ENCODE peak calls at places on chromosomes 11 and 22, in seven cellular contexts. J, D, M, P, W, C and H are unnamed samples.

GRCh38 chr11:44372989-44373388 is 63.0 kb upstream of the ALX4 start:
- DNase-seq in J (peak), D (no peak), M (no peak), P (no peak), W (no peak), C (peak), H (no peak)

GRCh38 chr11:33620423-33621120 is 80.1 kb downstream of the C11orf91 start:
- DNase-seq in J (no peak), D (no peak), M (no peak), P (peak), W (no peak), C (no peak), H (no peak)

GRCh38 chr11:1783725-1784529 is 20.2 kb upstream of the CTSD start:
- DNase-seq in J (no peak), D (no peak), M (no peak), P (no peak), W (no peak), C (no peak), H (no peak)

GRCh38 chr22:27879923-27880322 is 39.1 kb downstream of the PITPNB start:
- DNase-seq in J (peak), D (no peak), M (peak), P (peak), W (no peak), C (peak), H (no peak)

GRCh38 chr11:11865449-11865848 is 23.7 kb downstream of the USP47 start:
- DNase-seq in J (no peak), D (no peak), M (no peak), P (no peak), W (no peak), C (no peak), H (no peak)

GRCh38 chr11:117733311-117733710 is 63.7 kb downstream of the DSCAML1 start:
- DNase-seq in J (no peak), D (no peak), M (peak), P (no peak), W (no peak), C (no peak), H (no peak)

GRCh38 chr22:46443850-46444389 is 93.5 kb downstream of the CELSR1 start:
- DNase-seq in J (peak), D (no peak), M (no peak), P (no peak), W (no peak), C (no peak), H (peak)

GRCh38 chr11:14422052-14422813 is 63.2 kb upstream of the RRAS2 start:
- DNase-seq in J (peak), D (peak), M (no peak), P (peak), W (peak), C (peak), H (peak)

GRCh38 chr11:117912497-117912896 is 16.7 kb downstream of the TMPRSS13 start:
- DNase-seq in J (no peak), D (peak), M (no peak), P (no peak), W (no peak), C (no peak), H (no peak)

GRCh38 chr22:17164392-17165024 is 5.4 kb upstream of the HDHD5 start:
- DNase-seq in J (peak), D (no peak), M (no peak), P (no peak), W (no peak), C (peak), H (no peak)

GRCh38 chr22:31394326-31394725 is 5.1 kb upstream of the DRG1 start:
- DNase-seq in J (no peak), D (no peak), M (no peak), P (no peak), W (no peak), C (no peak), H (no peak)

GRCh38 chr11:56852131-56852530 is 103.6 kb upstream of the OR9G4 start:
- DNase-seq in J (no peak), D (no peak), M (no peak), P (no peak), W (no peak), C (no peak), H (no peak)

GRCh38 chr11:17812286-17813187 is 78.0 kb downstream of the KCNC1 start:
- DNase-seq in J (no peak), D (no peak), M (no peak), P (no peak), W (no peak), C (no peak), H (peak)

GRCh38 chr11:76172583-76172982 is 33.7 kb downstream of the WNT11 start:
- DNase-seq in J (no peak), D (no peak), M (no peak), P (no peak), W (no peak), C (no peak), H (no peak)

GRCh38 chr22:22565991-22566390 is 6.9 kb upstream of the PRAME start:
- DNase-seq in J (no peak), D (no peak), M (no peak), P (no peak), W (no peak), C (no peak), H (no peak)

GRCh38 chr22:35150163-35151107 is 84.5 kb downstream of the ISX start:
- DNase-seq in J (peak), D (peak), M (peak), P (peak), W (peak), C (peak), H (peak)

GRCh38 chr11:31509017-31509411 is 408 bp downstream of the IMMP1L start:
- DNase-seq in J (no peak), D (no peak), M (no peak), P (no peak), W (no peak), C (no peak), H (no peak)

GRCh38 chr11:118916842-118917388 is 8.8 kb downstream of the BCL9L start:
- DNase-seq in J (peak), D (peak), M (no peak), P (no peak), W (no peak), C (no peak), H (peak)

GRCh38 chr11:119644502-119644901 is 84.5 kb downstream of the NECTIN1 start:
- DNase-seq in J (no peak), D (no peak), M (no peak), P (no peak), W (no peak), C (no peak), H (no peak)

GRCh38 chr22:35380537-35381423 is at the start of gene HMOX1:
- DNase-seq in J (peak), D (peak), M (peak), P (peak), W (no peak), C (no peak), H (peak)

GRCh38 chr11:15629690-15630321 is 515.1 kb downstream of the INSC start:
- DNase-seq in J (peak), D (no peak), M (peak), P (no peak), W (no peak), C (no peak), H (peak)

GRCh38 chr22:39913886-39914285 is 13.0 kb downstream of the GRAP2 start:
- DNase-seq in J (no peak), D (no peak), M (no peak), P (no peak), W (no peak), C (no peak), H (no peak)

GRCh38 chr11:14904745-14905103 is 12.7 kb upstream of the CYP2R1 start:
- DNase-seq in J (peak), D (peak), M (peak), P (peak), W (no peak), C (peak), H (peak)

GRCh38 chr11:110409174-110409573 is 20.6 kb upstream of the FDX1 start:
- DNase-seq in J (no peak), D (no peak), M (peak), P (no peak), W (no peak), C (no peak), H (no peak)

GRCh38 chr11:45580399-45580798 is 85.0 kb downstream of the CHST1 start:
- DNase-seq in J (peak), D (no peak), M (peak), P (peak), W (no peak), C (no peak), H (no peak)

GRCh38 chr11:17514476-17514875 is 29.7 kb downstream of the USH1C start:
- DNase-seq in J (no peak), D (no peak), M (no peak), P (no peak), W (no peak), C (no peak), H (no peak)

GRCh38 chr11:127843483-127844396 is 743.6 kb downstream of the ETS1 start:
- DNase-seq in J (peak), D (peak), M (peak), P (peak), W (peak), C (peak), H (peak)

GRCh38 chr11:119807841-119808240 is 78.8 kb upstream of the NECTIN1 start:
- DNase-seq in J (no peak), D (no peak), M (no peak), P (no peak), W (no peak), C (no peak), H (no peak)

GRCh38 chr11:59560290-59560701 is 49.0 kb downstream of the OR4D9 start:
- DNase-seq in J (peak), D (peak), M (peak), P (peak), W (no peak), C (peak), H (peak)

GRCh38 chr11:19853016-19853415 is 140.4 kb downstream of the NAV2 start:
- DNase-seq in J (no peak), D (no peak), M (no peak), P (no peak), W (no peak), C (no peak), H (no peak)

GRCh38 chr11:122108192-122108799 is 7.7 kb downstream of the BLID start:
- DNase-seq in J (peak), D (no peak), M (peak), P (peak), W (no peak), C (peak), H (no peak)

GRCh38 chr11:117072517-117073218 is 25.6 kb downstream of the SIK3 start:
- DNase-seq in J (no peak), D (no peak), M (peak), P (peak), W (peak), C (peak), H (no peak)

GRCh38 chr11:38927993-38928392 is 2330.0 kb upstream of the RAG2 start:
- DNase-seq in J (no peak), D (no peak), M (no peak), P (no peak), W (no peak), C (no peak), H (no peak)

GRCh38 chr22:48778308-48779195 is 1049.1 kb downstream of the BRD1 start:
- DNase-seq in J (no peak), D (peak), M (no peak), P (no peak), W (no peak), C (no peak), H (no peak)

GRCh38 chr11:100639140-100639539 is 47.9 kb upstream of the ARHGAP42 start:
- DNase-seq in J (no peak), D (no peak), M (no peak), P (peak), W (no peak), C (no peak), H (no peak)

GRCh38 chr11:65853249-65853979 is 4.6 kb downstream of the CFL1 start:
- DNase-seq in J (peak), D (peak), M (no peak), P (no peak), W (no peak), C (no peak), H (peak)
- H3K4me3 ChIP-seq in J (no peak), D (no peak), M (no peak), P (no peak), W (no peak), C (no peak), H (no peak)

DNA sequence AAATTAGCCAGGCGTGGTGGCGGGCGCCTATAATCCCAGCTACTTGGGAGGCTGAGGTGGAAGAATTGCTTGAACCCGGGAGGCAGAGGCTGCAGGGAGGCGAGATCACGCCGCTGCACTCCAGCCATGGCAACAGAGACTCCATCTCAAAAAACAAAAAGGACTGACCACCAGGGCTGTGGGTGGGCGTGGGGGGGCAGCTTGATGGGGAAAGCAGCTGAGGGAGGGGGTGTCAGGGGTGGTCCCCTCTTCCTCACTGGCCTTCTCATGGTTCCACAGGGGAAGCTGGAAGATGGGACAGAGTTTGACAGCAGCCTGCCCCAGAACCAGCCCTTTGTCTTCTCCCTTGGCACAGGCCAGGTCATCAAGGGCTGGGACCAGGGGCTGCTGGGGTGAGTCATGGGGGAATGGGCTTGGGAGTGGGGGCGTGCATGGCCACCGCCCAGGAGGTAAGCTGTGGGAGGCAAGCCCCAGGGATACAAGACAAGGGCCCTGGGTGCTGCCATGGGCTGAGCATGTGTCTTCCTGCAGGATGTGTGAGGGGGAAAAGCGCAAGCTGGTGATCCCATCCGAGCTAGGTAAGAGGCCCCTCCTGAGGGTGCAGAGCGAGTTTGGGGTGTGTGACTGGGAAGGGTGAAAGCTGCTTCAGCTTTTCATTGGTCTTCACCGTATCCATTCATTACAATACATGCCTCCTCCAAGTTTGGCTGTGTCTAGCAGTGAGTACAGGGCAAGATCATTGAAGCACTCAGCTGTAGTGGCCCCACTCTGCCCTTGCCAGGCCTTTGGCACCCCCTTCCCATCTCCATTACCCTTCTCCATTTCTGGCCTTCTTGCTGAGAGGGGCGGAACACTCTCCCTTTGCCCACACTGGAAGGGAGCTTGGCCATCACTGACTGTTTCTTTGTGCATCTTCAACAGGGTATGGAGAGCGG is 2.3 kb downstream of the FKBP2 start:
- DNase-seq in J (no peak), D (no peak), M (no peak), P (no peak), W (no peak), C (no peak), H (no peak)
- TF ChIP-seq POLR2AphosphoS5 in J (peak), D (no peak), M (peak), P (peak), W (peak), C (peak), H (no peak)

DNA sequence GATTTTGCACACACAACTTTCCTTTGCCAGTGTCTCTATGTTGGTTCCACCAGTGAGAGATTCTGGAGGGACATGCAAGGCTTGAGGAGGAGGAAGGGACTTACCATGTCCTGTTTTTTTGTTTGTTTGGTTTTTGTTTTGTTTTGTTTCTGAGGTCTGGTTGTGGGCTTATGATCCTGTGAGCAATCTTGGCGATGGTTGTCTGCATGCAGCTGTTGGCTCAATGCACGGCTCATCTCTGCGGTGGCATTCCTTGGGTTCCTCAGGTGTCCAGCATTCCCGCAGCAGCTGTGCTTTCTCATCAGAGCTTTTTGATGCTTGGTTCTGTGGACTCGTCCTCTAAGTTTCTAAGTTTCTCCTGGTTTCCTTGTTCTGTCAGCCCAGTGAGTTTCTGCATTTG is 4.8 kb upstream of the NNMT start:
- DNase-seq in J (no peak), D (no peak), M (no peak), P (peak), W (no peak), C (no peak), H (no peak)
- H3K4me3 ChIP-seq in J (no peak), D (no peak), M (no peak), P (no peak), W (no peak), C (no peak), H (no peak)

GRCh38 chr11:36375348-36376314 is 79.5 kb downstream of the PRR5L start:
- DNase-seq in J (peak), D (no peak), M (no peak), P (peak), W (no peak), C (no peak), H (no peak)

GRCh38 chr11:36376888-36377758 is 81.0 kb downstream of the PRR5L start:
- DNase-seq in J (peak), D (peak), M (peak), P (peak), W (no peak), C (no peak), H (peak)

GRCh38 chr11:36377759-36378553 is 81.9 kb downstream of the PRR5L start:
- DNase-seq in J (no peak), D (no peak), M (no peak), P (no peak), W (no peak), C (no peak), H (no peak)

GRCh38 chr11:36374726-36375125 is 78.6 kb downstream of the PRR5L start:
- DNase-seq in J (no peak), D (no peak), M (no peak), P (no peak), W (no peak), C (no peak), H (no peak)

GRCh38 chr11:36376315-36376887 is 80.3 kb downstream of the PRR5L start:
- DNase-seq in J (peak), D (peak), M (no peak), P (peak), W (no peak), C (no peak), H (peak)
- TF ChIP-seq POLR2AphosphoS5 in J (no peak), D (no peak), M (no peak), P (no peak), W (no peak), C (no peak), H (peak)

GRCh38 chr11:112186304-112186703 is 11.0 kb downstream of the BCO2 start:
- DNase-seq in J (no peak), D (no peak), M (no peak), P (no peak), W (no peak), C (no peak), H (no peak)
- H3K4me3 ChIP-seq in J (no peak), D (no peak), M (no peak), P (no peak), W (no peak), C (no peak), H (no peak)

GRCh38 chr11:80297808-80298460 is 857.1 kb upstream of the TENM4 start:
- DNase-seq in J (no peak), D (no peak), M (no peak), P (peak), W (peak), C (no peak), H (no peak)

DNA sequence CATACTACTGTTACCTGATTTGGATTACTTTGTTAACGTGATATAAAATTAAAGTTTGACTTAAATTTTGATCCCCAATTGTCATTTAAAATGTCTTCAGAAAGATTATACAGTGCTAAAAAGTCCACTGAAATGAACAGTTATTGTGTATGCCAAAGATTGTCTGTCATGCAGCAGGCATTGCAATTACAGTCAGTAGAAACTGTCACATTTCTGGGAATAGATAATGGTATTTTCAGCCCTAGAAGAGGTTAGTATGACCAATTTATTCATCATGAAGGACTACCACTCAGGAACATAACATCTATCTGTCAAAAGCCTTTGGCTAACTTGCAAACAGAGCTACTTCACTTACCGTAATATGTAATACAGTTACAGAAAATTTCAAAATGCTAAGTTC is 852.5 kb upstream of the TENM4 start:
- DNase-seq in J (no peak), D (no peak), M (no peak), P (no peak), W (no peak), C (no peak), H (no peak)
- TF ChIP-seq POLR2AphosphoS5 in J (no peak), D (no peak), M (no peak), P (no peak), W (no peak), C (no peak), H (no peak)

GRCh38 chr11:61679301-61679700 is 890 bp upstream of the DAGLA start:
- DNase-seq in J (no peak), D (no peak), M (peak), P (no peak), W (no peak), C (no peak), H (no peak)
- H3K4me3 ChIP-seq in J (no peak), D (no peak), M (no peak), P (no peak), W (no peak), C (no peak), H (no peak)

GRCh38 chr11:4697583-4697982 is at the start of gene OR51E2:
- DNase-seq in J (peak), D (peak), M (no peak), P (no peak), W (no peak), C (no peak), H (peak)
- TF ChIP-seq POLR2AphosphoS5 in J (no peak), D (peak), M (no peak), P (no peak), W (no peak), C (no peak), H (peak)

GRCh38 chr11:123360267-123360936 is 69.7 kb upstream of the GRAMD1B start:
- DNase-seq in J (no peak), D (no peak), M (no peak), P (no peak), W (no peak), C (no peak), H (no peak)

GRCh38 chr11:123356539-123356938 is 73.5 kb upstream of the GRAMD1B start:
- DNase-seq in J (no peak), D (no peak), M (no peak), P (no peak), W (no peak), C (no peak), H (no peak)

GRCh38 chr11:123357990-123358827 is 71.9 kb upstream of the GRAMD1B start:
- DNase-seq in J (peak), D (no peak), M (peak), P (no peak), W (no peak), C (no peak), H (peak)

GRCh38 chr11:123354371-123354770 is 75.7 kb upstream of the GRAMD1B start:
- DNase-seq in J (no peak), D (no peak), M (no peak), P (no peak), W (no peak), C (no peak), H (no peak)

DNA sequence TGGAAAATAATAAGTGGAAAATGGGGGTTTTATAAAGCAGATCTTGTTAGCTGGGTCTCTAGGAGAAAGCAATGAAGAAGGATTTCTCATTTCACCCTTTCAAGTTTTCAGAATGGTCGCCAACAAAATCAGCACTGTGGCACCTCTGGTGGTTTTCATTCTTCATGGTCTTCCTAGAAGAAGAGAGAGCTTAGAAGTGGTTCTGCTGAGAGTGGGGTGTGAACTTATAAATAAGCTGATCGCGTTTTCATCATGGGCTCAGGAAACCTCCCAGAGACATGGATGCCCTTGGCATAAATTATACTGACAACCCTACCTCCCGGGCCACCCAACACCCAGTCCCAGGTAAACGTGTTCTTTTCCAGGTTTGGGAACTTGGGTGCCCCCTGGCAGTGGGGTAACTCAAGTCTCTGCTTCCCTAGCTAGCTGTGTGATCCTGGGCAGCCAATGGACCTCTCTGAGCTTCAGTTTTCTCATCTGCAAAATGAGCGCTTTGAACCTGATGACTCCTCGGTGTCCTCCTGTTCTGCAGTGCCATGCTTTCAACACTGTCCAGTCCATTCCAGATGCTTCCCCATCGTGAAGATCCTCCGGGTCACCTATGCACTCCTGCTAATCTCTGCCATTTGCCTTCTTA is 72.6 kb upstream of the GRAMD1B start:
- DNase-seq in J (peak), D (no peak), M (no peak), P (no peak), W (no peak), C (no peak), H (no peak)
- H3K4me3 ChIP-seq in J (peak), D (no peak), M (no peak), P (no peak), W (no peak), C (no peak), H (no peak)